ENCODE peak calls at places on chromosome 17, in seven cellular contexts. X is IMR-90, M is mesendoderm, O is mesenchymal stem cell, R is H1, I is neuronal stem cell, Y is trophoblast cell. T is an unnamed sample.

GRCh38 chr17:43427362-43428043 is 28.7 kb downstream of the ARL4D start:
- DNase-seq in Y (no peak), I (no peak), X (no peak), M (no peak), R (no peak), O (no peak), T (no peak)

GRCh38 chr17:27206447-27206846 is 87.5 kb upstream of the WSB1 start:
- DNase-seq in X (no peak), Y (no peak), M (no peak), R (no peak), O (peak; percentile 2), I (no peak), T (no peak)

GRCh38 chr17:73192219-73192893 is 499 bp upstream of the COG1 start:
- DNase-seq in Y (peak; percentile 57), O (peak; percentile 78), I (peak; percentile 79), M (peak; percentile 92), R (no peak), X (peak; percentile 65), T (peak; percentile 83)

GRCh38 chr17:67082110-67082509 is 37.8 kb downstream of the CACNG1 start:
- DNase-seq in O (no peak), R (no peak), X (no peak), I (no peak), M (no peak), Y (no peak), T (no peak)

GRCh38 chr17:59627269-59627668 is 7.6 kb downstream of the CLTC start:
- DNase-seq in X (peak; percentile 67), M (no peak), O (peak; percentile 45), Y (no peak), I (no peak), R (no peak), T (no peak)

GRCh38 chr17:57622886-57623433 is 122.1 kb downstream of the CCDC182 start:
- DNase-seq in M (peak; percentile 85), I (no peak), Y (peak; percentile 43), R (no peak), O (peak; percentile 98), X (peak; percentile 85), T (no peak)

GRCh38 chr17:59427996-59428395 is 96.5 kb downstream of the YPEL2 start:
- DNase-seq in X (no peak), O (peak; percentile 61), R (no peak), M (no peak), I (no peak), Y (no peak), T (no peak)

GRCh38 chr17:4747847-4748246 is 8.1 kb upstream of the CXCL16 start:
- DNase-seq in I (no peak), R (no peak), M (no peak), Y (no peak), O (no peak), X (no peak), T (no peak)

GRCh38 chr17:29036584-29036983 is 6.4 kb upstream of the PIPOX start:
- DNase-seq in O (no peak), Y (no peak), M (no peak), R (no peak), I (no peak), X (no peak), T (peak; percentile 67)

GRCh38 chr17:73901249-73901648 is 257.0 kb upstream of the SDK2 start:
- DNase-seq in R (no peak), O (no peak), X (no peak), M (no peak), Y (no peak), I (no peak), T (peak; percentile 13)

GRCh38 chr17:30337393-30337999 is 3.6 kb upstream of the TMIGD1 start:
- DNase-seq in Y (peak; percentile 94), O (no peak), I (no peak), X (no peak), R (no peak), M (peak; percentile 46), T (no peak)

GRCh38 chr17:58318065-58318481 is 10.5 kb downstream of the TSPOAP1 start:
- DNase-seq in M (no peak), X (no peak), I (no peak), Y (no peak), O (no peak), R (no peak), T (peak; percentile 25)

GRCh38 chr17:51169340-51169739 is 3.1 kb downstream of the NME2 start:
- DNase-seq in M (no peak), I (no peak), O (peak; percentile 49), X (peak; percentile 45), Y (no peak), R (no peak), T (no peak)

GRCh38 chr17:47240806-47241205 is 12.8 kb upstream of the ITGB3 start:
- DNase-seq in Y (no peak), M (no peak), X (no peak), R (no peak), I (no peak), O (no peak), T (no peak)

GRCh38 chr17:61389670-61390478 is 9.8 kb upstream of the TBX2 start:
- DNase-seq in Y (no peak), I (no peak), O (peak; percentile 46), X (peak; percentile 41), M (peak; percentile 61), R (no peak), T (peak; percentile 85)

GRCh38 chr17:50283714-50284432 is 9.6 kb downstream of the TMEM92 start:
- DNase-seq in I (no peak), M (no peak), Y (no peak), R (no peak), O (no peak), X (no peak), T (no peak)

GRCh38 chr17:45138911-45139532 is 3.5 kb downstream of the ACBD4 start:
- DNase-seq in I (no peak), O (no peak), M (peak; percentile 49), X (no peak), R (no peak), Y (no peak), T (peak; percentile 41)

GRCh38 chr17:17419621-17420020 is 57.2 kb upstream of the MED9 start:
- DNase-seq in Y (no peak), O (no peak), M (no peak), X (no peak), I (no peak), R (no peak), T (no peak)

GRCh38 chr17:57467226-57467625 is 210.9 kb downstream of the MSI2 start:
- DNase-seq in R (no peak), Y (no peak), I (no peak), M (no peak), O (no peak), X (no peak), T (no peak)

GRCh38 chr17:60333628-60334031 is 58.3 kb downstream of the USP32 start:
- DNase-seq in X (peak; percentile 36), I (no peak), R (no peak), O (peak; percentile 38), M (no peak), Y (no peak), T (no peak)

GRCh38 chr17:18021372-18021771 is 17.6 kb downstream of the ATPAF2 start:
- DNase-seq in M (peak; percentile 32), X (no peak), R (no peak), O (no peak), Y (no peak), I (no peak), T (no peak)

GRCh38 chr17:50785942-50786570 is 18.7 kb upstream of the ANKRD40CL start:
- DNase-seq in R (no peak), X (peak; percentile 90), Y (no peak), O (peak; percentile 70), M (no peak), I (no peak), T (no peak)

GRCh38 chr17:7323731-7324437 is 5.3 kb downstream of the NEURL4 start:
- DNase-seq in O (peak; percentile 45), X (peak; percentile 17), R (peak; percentile 47), I (no peak), M (peak; percentile 68), Y (peak; percentile 51), T (peak; percentile 90)

GRCh38 chr17:58560511-58560910 is 46.1 kb upstream of the MTMR4 start:
- DNase-seq in M (no peak), O (no peak), X (no peak), Y (no peak), I (no peak), R (no peak), T (no peak)

GRCh38 chr17:44804301-44805061 is 25.6 kb downstream of the GJC1 start:
- DNase-seq in Y (no peak), X (no peak), R (no peak), O (peak; percentile 87), I (no peak), M (no peak), T (no peak)

GRCh38 chr17:2064511-2064910 is 9.6 kb downstream of the HIC1 start:
- DNase-seq in O (peak; percentile 47), M (no peak), Y (no peak), R (no peak), I (no peak), X (no peak), T (no peak)

GRCh38 chr17:50721194-50722010 is 2.0 kb downstream of the LUC7L3 start:
- DNase-seq in R (no peak), O (peak; percentile 25), X (no peak), I (no peak), Y (no peak), M (no peak), T (no peak)

GRCh38 chr17:909642-910323 is 69.8 kb downstream of the NXN start:
- DNase-seq in X (no peak), I (no peak), Y (no peak), M (no peak), R (no peak), O (peak; percentile 60), T (no peak)

GRCh38 chr17:37064956-37065355 is 116.2 kb downstream of the AATF start:
- DNase-seq in I (no peak), Y (peak; percentile 92), O (no peak), X (no peak), M (no peak), R (no peak), T (no peak)

GRCh38 chr17:39870776-39871175 is 2.8 kb downstream of the ZPBP2 start:
- DNase-seq in M (no peak), R (no peak), Y (no peak), X (no peak), I (no peak), O (no peak), T (no peak)
- H2AK5ac ChIP-seq in M (no peak overlapping the region), R (no peak overlapping the region), Y (no peak overlapping the region), X (no peak overlapping the region), I (no peak overlapping the region), O (no peak overlapping the region), T (no peak overlapping the region)

DNA sequence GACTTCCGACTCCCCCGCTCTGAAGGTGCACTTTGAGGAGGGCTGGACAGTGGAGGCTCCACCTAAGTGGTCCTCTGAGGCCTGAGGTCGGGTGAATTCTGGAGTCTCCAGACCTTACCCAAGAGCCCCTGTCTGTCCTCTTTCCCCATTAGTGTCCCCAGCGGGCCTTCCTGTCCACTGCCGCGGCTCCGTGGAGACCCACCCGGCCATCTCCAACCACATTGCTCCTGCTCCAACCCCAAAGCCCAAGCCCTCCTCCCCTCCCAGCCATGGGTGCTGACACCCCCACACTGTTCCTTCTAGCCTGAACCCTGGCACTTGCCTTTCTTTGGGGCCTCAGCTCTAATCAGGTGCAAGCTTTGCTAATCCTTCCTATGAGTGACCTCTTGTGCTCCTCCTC is 283.1 kb upstream of the TNRC6C start:
- DNase-seq in M (no peak), X (no peak), O (no peak), R (no peak), I (no peak), Y (no peak), T (no peak)
- H2AK5ac ChIP-seq in M (no peak overlapping the region), X (no peak overlapping the region), O (no peak overlapping the region), R (no peak overlapping the region), I (peak overlapping the region; percentile 79), Y (no peak overlapping the region), T (no peak overlapping the region)

GRCh38 chr17:65988451-65988850 is 203.5 kb downstream of the CEP112 start:
- DNase-seq in X (no peak), R (no peak), O (no peak), Y (no peak), I (no peak), M (no peak), T (no peak)
- H2AK5ac ChIP-seq in X (no peak overlapping the region), R (no peak overlapping the region), O (no peak overlapping the region), Y (no peak overlapping the region), I (no peak overlapping the region), M (no peak overlapping the region), T (no peak overlapping the region)

GRCh38 chr17:81553018-81553615 is 964 bp upstream of the FAAP100 start:
- DNase-seq in O (peak; percentile 90), I (peak; percentile 72), M (peak; percentile 93), R (peak; percentile 58), Y (peak; percentile 77), X (peak; percentile 66), T (peak; percentile 98)
- H2AK5ac ChIP-seq in O (no peak overlapping the region), I (no peak overlapping the region), M (no peak overlapping the region), R (peak overlapping the region; percentile 14), Y (no peak overlapping the region), X (peak overlapping the region; percentile 67), T (no peak overlapping the region)